ENCODE peak calls at places on chromosomes 4 and X, in seven cellular contexts. C is A549, P is upper lobe of left lung, H is body of pancreas, B is lower lobe of right lung, I is neural progenitor cell, E is psoas muscle. M is an unnamed sample. For H3K4me1, the result is how much of the 10 kb centered on the place peaks cover.

GRCh38 chrX:40300286-40300890 is 202.6 kb upstream of the BCOR start:
- DNase-seq in E (no peak), H (no peak), I (peak), P (no peak), B (no peak), C (no peak), M (no peak)

GRCh38 chr4:39998659-39999345 is 21.1 kb upstream of the PDS5A start:
- DNase-seq in H (no peak), B (no peak), I (peak), P (no peak), E (no peak), C (peak), M (no peak)

GRCh38 chr4:144169211-144169610 is 28.7 kb upstream of the GYPA start:
- DNase-seq in B (no peak), E (no peak), I (no peak), C (no peak), P (no peak), H (no peak), M (no peak)

GRCh38 chrX:118495958-118496762 is 545 bp downstream of the DOCK11 start:
- DNase-seq in B (peak), I (peak), C (peak), P (peak), E (peak), H (peak), M (peak)

GRCh38 chr4:6768539-6768905 is 14.0 kb upstream of the KIAA0232 start:
- DNase-seq in E (peak), H (no peak), C (no peak), B (peak), P (peak), I (no peak), M (no peak)

GRCh38 chrX:65596270-65596669 is 61.7 kb upstream of the LAS1L start:
- DNase-seq in E (no peak), C (no peak), I (no peak), P (peak), B (no peak), H (no peak), M (peak)

GRCh38 chr4:159446266-159446976 is 343.5 kb downstream of the RAPGEF2 start:
- DNase-seq in B (no peak), I (peak), E (no peak), P (peak), H (peak), C (peak), M (peak)

GRCh38 chr4:161828061-161828460 is 335.7 kb downstream of the FSTL5 start:
- DNase-seq in I (no peak), H (no peak), E (no peak), C (no peak), B (no peak), P (no peak), M (no peak)

GRCh38 chr4:115418997-115419396 is 305.6 kb upstream of the NDST4 start:
- DNase-seq in P (no peak), C (no peak), I (no peak), H (no peak), B (no peak), E (no peak), M (no peak)

GRCh38 chr4:143403551-143403816 is 66.8 kb downstream of the GAB1 start:
- DNase-seq in I (no peak), H (no peak), E (no peak), C (no peak), B (no peak), P (no peak), M (no peak)

GRCh38 chrX:13469963-13470679 is 99.3 kb upstream of the EGFL6 start:
- DNase-seq in C (peak), P (no peak), B (no peak), I (no peak), E (no peak), H (no peak), M (no peak)

GRCh38 chr4:10054571-10055041 is 33.3 kb upstream of the SLC2A9 start:
- DNase-seq in I (no peak), H (no peak), B (no peak), E (no peak), C (no peak), P (no peak), M (peak)

GRCh38 chr4:139954512-139954911 is 199.5 kb downstream of the MAML3 start:
- DNase-seq in E (no peak), C (no peak), P (no peak), I (no peak), H (no peak), B (no peak), M (no peak)

GRCh38 chr4:153468587-153468986 is 2.4 kb downstream of the TMEM131L start:
- DNase-seq in H (no peak), C (no peak), P (no peak), E (no peak), I (no peak), B (no peak), M (no peak)

GRCh38 chr4:157121396-157121795 is 45.4 kb downstream of the GLRB start:
- DNase-seq in I (no peak), B (no peak), E (no peak), H (no peak), C (no peak), P (no peak), M (no peak)

GRCh38 chrX:154819771-154820341 is 14.6 kb upstream of the MPP1 start:
- DNase-seq in E (no peak), I (no peak), B (no peak), P (no peak), C (no peak), H (no peak), M (no peak)

GRCh38 chrX:151738751-151739150 is 4.2 kb downstream of the CNGA2 start:
- DNase-seq in C (no peak), B (no peak), E (no peak), H (no peak), I (no peak), P (no peak), M (no peak)

GRCh38 chr4:76704133-76704881 is 193.6 kb downstream of the SOWAHB start:
- DNase-seq in H (peak), C (peak), I (no peak), P (peak), E (no peak), B (peak), M (peak)

GRCh38 chrX:129939986-129940385 is 34.0 kb downstream of the UTP14A start:
- DNase-seq in H (no peak), B (no peak), I (peak), P (no peak), E (peak), C (no peak), M (peak)

DNA sequence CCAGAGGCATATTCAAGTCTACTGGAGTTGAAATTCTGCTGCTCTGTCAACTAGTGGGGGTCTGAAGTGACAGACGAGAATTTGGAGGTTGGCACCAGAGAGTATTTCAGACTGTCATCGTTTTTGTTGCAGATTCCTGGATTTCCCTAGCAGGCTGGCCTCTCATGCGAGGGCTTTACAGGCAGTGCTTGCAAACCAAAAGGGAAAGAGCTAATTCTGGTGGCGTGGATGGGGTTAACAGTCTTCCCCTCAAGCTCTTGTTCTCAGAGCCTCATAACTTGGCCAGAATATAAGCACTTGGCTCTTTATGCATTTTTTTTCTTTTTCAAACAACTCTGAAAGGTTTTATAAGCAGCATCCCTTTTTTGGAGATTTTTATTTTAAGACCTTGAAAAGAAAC is at the start of gene SPARCL1:
- DNase-seq in H (no peak), E (peak), P (no peak), I (peak), C (no peak), B (no peak), M (no peak)
- H3K4me3 ChIP-seq in H (no peak), E (peak), P (peak), I (no peak), C (no peak), B (peak), M (no peak)

DNA sequence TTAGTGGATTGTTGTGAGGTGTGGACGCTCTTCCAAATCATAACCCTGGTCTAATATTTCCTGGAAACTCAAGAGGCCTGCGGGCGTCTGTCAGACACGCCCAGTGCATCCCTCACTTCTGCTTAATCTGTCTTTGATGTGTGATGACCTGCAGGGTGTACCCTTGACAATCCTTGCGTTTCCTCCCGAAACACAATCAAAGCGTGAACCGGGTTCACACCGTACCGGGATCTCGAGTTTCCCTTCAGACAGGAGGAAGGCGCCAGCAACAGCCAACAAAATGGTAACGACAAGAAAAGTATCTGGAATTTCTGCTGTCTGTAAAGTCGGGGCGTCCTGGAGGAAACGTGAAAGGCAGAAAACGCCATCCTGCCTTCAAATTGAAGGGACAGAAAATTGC is 253.5 kb downstream of the SHOX start:
- DNase-seq in C (no peak), B (no peak), H (no peak), P (no peak), E (no peak), I (no peak), M (no peak)
- H3K4me1 ChIP-seq in C (under half), B (under half), H (under half), P (under half), E (under half), I (under half), M (under half)

GRCh38 chr4:132493476-132493875 is 655.6 kb upstream of the PCDH10 start:
- DNase-seq in P (no peak), I (no peak), E (no peak), B (no peak), C (no peak), H (no peak), M (no peak)
- H3K4me3 ChIP-seq in P (no peak), I (no peak), E (no peak), B (no peak), C (no peak), H (no peak), M (no peak)

GRCh38 chr4:148982200-148982599 is 540.0 kb upstream of the NR3C2 start:
- DNase-seq in B (no peak), P (no peak), C (no peak), E (no peak), I (no peak), H (no peak), M (no peak)

GRCh38 chr4:148980782-148981181 is 538.6 kb upstream of the NR3C2 start:
- DNase-seq in H (no peak), I (no peak), B (no peak), E (no peak), C (no peak), P (no peak), M (no peak)

GRCh38 chr4:148986951-148987350 is 544.7 kb upstream of the NR3C2 start:
- DNase-seq in E (no peak), H (no peak), I (no peak), P (no peak), C (no peak), B (no peak), M (no peak)

DNA sequence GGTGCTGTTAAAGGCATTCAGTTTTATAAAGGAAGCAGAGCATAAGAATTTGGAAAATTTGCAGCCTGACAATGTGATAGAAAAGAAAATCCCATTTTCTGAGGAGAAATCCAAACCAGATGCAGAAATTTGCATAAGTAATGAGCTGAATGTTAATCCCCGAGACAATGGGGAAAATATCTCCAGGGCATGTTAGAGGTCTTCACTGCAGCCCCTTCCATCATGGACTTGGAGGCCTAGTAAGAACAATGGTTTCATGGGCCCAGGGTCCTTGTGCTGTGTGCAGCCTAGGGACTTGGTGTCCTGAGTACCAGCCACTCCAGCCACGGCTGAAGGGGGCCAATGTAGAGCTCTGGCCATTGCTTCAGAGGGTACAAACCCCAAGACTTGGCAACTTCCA is 542.7 kb upstream of the NR3C2 start:
- DNase-seq in P (no peak), H (no peak), B (no peak), C (no peak), E (no peak), I (no peak), M (no peak)
- H3K4me1 ChIP-seq in P (under half), H (under half), B (under half), C (under half), E (under half), I (under half), M (under half)

GRCh38 chr4:109432203-109432602 is 1.4 kb upstream of the SEC24B start:
- DNase-seq in C (no peak), B (no peak), I (peak), P (no peak), E (no peak), H (no peak), M (no peak)
- H3K4me3 ChIP-seq in C (no peak), B (no peak), I (peak), P (no peak), E (no peak), H (no peak), M (peak)

DNA sequence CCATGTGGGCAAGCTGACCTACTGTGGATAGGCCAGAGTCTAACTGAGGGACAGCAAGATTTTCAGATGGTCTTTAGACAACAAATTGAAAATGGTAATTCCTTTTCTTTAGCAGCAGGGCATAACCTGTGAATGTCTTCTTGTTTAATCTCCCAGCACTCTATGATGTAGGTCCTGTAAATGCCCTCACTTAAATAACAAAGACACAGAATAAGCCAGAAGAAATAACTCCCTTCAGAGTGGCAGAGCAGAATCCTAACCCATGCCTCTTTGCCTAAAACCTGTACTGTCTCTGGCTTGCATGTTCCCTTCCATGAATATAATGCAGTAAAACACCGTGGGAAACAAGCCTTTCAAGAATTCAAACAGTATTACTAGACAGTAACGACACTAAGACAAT is 99.6 kb downstream of the TSPAN5 start:
- DNase-seq in C (no peak), I (no peak), P (no peak), E (no peak), B (no peak), H (no peak), M (no peak)
- H3K4me1 ChIP-seq in C (under half), I (under half), P (under half), E (under half), B (under half), H (under half), M (under half)

GRCh38 chr4:16908377-16909021 is 10.1 kb upstream of the LDB2 start:
- DNase-seq in E (no peak), H (no peak), P (no peak), C (no peak), B (no peak), I (no peak), M (no peak)
- H3K4me3 ChIP-seq in E (no peak), H (no peak), P (no peak), C (no peak), B (no peak), I (no peak), M (no peak)

M was measured in SJCRH30.